ENCODE peak calls at places on chromosomes 1 and 21, in four cellular contexts. H is neural crest cell, S is heart left ventricle, M is spleen. T is an unnamed sample.

GRCh38 chr1:22869325-22869724 is 103.3 kb downstream of the LACTBL1 start:
- DNase-seq in M (no peak), H (no peak), S (no peak), T (no peak)

GRCh38 chr1:18191868-18192155 is 84.2 kb downstream of the IGSF21 start:
- DNase-seq in H (no peak), M (no peak), S (no peak), T (no peak)

GRCh38 chr21:29174607-29175013 is 44.2 kb downstream of the MAP3K7CL start:
- DNase-seq in S (no peak), H (no peak), M (no peak), T (no peak)

GRCh38 chr1:205711105-205712048 is 31.1 kb upstream of the SLC45A3 start:
- DNase-seq in M (no peak), S (peak; percentile 70), H (peak; percentile 71), T (peak; percentile 36)

GRCh38 chr1:44707112-44707881 is 23.7 kb downstream of the RNU5D-1 start:
- DNase-seq in H (no peak), M (peak; percentile 28), S (no peak), T (no peak)

GRCh38 chr21:44375281-44375651 is 21.8 kb downstream of the TRPM2 start:
- DNase-seq in S (peak; percentile 27), H (no peak), M (peak; percentile 88), T (no peak)

GRCh38 chr21:38989745-38990423 is 184.2 kb downstream of the ETS2 start:
- DNase-seq in S (no peak), M (no peak), H (peak; percentile 19), T (no peak)

GRCh38 chr1:77018386-77019156 is 151.3 kb downstream of the ST6GALNAC5 start:
- DNase-seq in S (no peak), M (no peak), H (no peak), T (peak; percentile 50)

GRCh38 chr1:205241366-205242030 is 13.8 kb downstream of the TMCC2 start:
- DNase-seq in S (no peak), H (no peak), M (no peak), T (no peak)

GRCh38 chr1:6587261-6588005 is 7.6 kb downstream of the ZBTB48 start:
- DNase-seq in H (no peak), M (no peak), S (peak; percentile 83), T (no peak)

GRCh38 chr1:6783956-6784559 is 1.2 kb upstream of the CAMTA1 start:
- DNase-seq in H (no peak), S (no peak), M (no peak), T (no peak)

GRCh38 chr1:107195476-107195875 is 54.6 kb downstream of the NTNG1 start:
- DNase-seq in H (no peak), S (no peak), M (no peak), T (no peak)

GRCh38 chr1:10948463-10948775 is 64.0 kb upstream of the TARDBP start:
- DNase-seq in M (no peak), H (no peak), S (no peak), T (no peak)

GRCh38 chr1:32991386-32991785 is 26.8 kb upstream of the RNF19B start:
- DNase-seq in H (no peak), S (no peak), M (no peak), T (no peak)

GRCh38 chr1:160797861-160798273 is 1.9 kb downstream of the LY9 start:
- DNase-seq in M (no peak), S (no peak), H (no peak), T (no peak)

GRCh38 chr1:209190591-209191241 is 392.8 kb upstream of the CAMK1G start:
- DNase-seq in M (no peak), S (peak; percentile 37), H (peak; percentile 61), T (peak; percentile 81)

GRCh38 chr1:246068619-246069509 is 438.2 kb downstream of the SMYD3 start:
- DNase-seq in H (no peak), S (no peak), M (no peak), T (no peak)

GRCh38 chr1:37478451-37478871 is 4.1 kb downstream of the ZC3H12A start:
- DNase-seq in H (no peak), M (no peak), S (no peak), T (no peak)

GRCh38 chr21:32261929-32262328 is 16.9 kb downstream of the MIS18A start:
- DNase-seq in H (no peak), S (no peak), M (no peak), T (no peak)

GRCh38 chr1:88302843-88303486 is 381.1 kb upstream of the PKN2 start:
- DNase-seq in S (peak; percentile 16), M (no peak), H (no peak), T (no peak)

GRCh38 chr1:228109962-228110488 is 926 bp upstream of the MRPL55 start:
- DNase-seq in S (no peak), M (no peak), H (no peak), T (no peak)

GRCh38 chr1:10938741-10939417 is 73.6 kb upstream of the TARDBP start:
- DNase-seq in M (no peak), S (no peak), H (no peak), T (no peak)

GRCh38 chr1:39438002-39438401 is 53.4 kb upstream of the BMP8A start:
- DNase-seq in M (no peak), H (no peak), S (no peak), T (no peak)

GRCh38 chr1:205756552-205756951 is 6.6 kb upstream of the NUCKS1 start:
- DNase-seq in M (no peak), S (no peak), H (no peak), T (no peak)

GRCh38 chr1:168468042-168468809 is 75.6 kb downstream of the XCL2 start:
- DNase-seq in S (no peak), M (no peak), H (no peak), T (no peak)

DNA sequence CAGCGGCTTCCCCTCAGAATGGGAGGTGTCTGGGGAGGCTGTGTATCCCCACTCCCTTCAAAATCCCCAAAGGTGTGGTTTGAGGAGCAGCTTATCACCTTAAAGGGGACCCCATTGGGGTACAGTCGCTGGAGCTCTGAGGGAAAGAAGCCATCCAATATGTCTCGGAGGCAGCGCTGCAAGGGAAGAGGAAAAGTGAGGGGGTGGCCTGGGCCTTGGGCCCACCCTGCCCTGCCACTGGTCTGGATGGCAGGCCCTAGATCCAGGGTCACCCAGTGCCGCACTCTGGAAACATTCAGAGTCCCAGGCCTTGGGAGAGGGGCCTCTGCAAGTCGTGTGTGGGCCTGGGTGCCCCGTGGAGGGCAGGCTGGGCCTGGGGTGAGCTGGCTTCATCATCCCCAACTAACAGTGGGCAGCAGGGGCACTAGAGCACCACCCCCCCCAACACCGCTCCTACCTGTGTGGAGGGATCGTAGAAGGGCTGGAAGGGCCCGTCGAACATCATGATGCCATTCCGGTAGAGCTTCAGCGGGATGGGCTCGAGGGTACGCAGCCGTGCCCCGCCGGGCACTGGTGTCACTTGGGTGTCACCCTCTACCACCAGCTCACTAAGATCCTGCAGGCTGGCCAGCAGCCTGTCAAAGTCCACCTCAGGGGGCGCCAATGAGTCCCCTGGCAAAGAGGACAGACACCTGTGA is 5.6 kb downstream of the SH3BGRL3 start:
- DNase-seq in H (peak; percentile 56), M (peak; percentile 85), S (no peak), T (peak; percentile 59)
- TF ChIP-seq CTCF in H (peak; percentile 55), M (no peak), S (no peak), T (peak; percentile 1)

DNA sequence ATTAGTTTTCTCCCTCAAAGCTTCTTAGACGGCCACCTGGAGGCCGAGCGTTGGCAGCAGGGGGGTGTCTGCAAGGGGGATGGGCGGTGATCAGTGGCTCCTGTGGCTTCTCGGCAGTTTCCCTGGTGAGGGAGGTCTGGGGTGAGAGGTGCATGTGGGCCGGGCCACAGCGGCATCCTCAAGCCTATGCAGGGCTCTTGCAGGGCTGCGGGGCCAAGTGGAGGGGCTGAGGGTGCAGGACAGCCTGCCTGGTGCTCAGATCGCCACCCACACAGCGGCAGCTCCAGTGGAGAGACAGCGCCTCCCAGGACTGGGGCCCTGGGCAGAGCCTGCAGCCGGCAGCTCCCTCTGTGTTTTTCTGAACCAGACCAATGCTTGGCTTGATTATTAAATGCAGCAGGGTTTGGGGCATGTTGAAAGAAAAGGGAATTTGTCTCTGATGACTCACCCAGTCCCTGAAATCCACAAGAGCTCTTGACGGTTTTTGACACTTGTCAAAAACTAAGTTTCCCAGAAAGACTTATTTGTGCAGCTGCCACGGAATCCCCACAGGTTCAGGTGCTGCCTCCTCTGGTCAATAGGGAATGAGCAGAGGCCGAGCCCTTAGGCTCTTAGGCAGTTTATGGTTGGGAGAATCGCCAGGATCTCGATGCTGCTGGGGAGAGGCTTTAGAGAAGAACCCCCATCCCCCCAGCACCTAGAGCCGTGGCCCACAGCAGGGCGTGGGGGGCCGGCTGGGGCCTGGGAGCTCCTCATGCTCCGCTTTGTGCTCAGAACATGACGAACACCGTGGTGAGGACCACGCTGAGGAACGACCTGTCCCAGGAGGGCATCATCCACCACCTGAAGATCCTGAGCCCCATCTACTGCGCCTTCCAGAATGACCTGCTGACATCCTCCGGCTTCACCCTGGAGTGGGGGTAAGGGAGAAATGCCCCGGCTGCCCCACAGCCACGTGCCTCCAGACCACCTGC is 54.7 kb downstream of the UMODL1 start:
- DNase-seq in S (no peak), M (peak; percentile 70), H (no peak), T (no peak)
- TF ChIP-seq CTCF in S (no peak), M (no peak), H (no peak), T (no peak)

GRCh38 chr1:19872190-19872589 is 10.0 kb upstream of the OTUD3 start:
- DNase-seq in M (no peak), S (no peak), H (no peak), T (no peak)
- TF ChIP-seq CTCF in M (no peak), S (no peak), H (no peak), T (no peak)

GRCh38 chr1:193104906-193105820 is at the start of gene GLRX2:
- DNase-seq in M (peak; percentile 96), S (peak; percentile 87), H (peak; percentile 71), T (peak; percentile 89)
- TF ChIP-seq CTCF in M (no peak), S (no peak), H (no peak), T (no peak)

GRCh38 chr1:35188578-35189392 is 4.2 kb downstream of the SFPQ start:
- DNase-seq in S (no peak), H (no peak), M (no peak), T (no peak)

GRCh38 chr1:35192853-35193664 is at the start of gene SFPQ:
- DNase-seq in H (peak; percentile 99), S (peak; percentile 97), M (peak; percentile 95), T (peak; percentile 88)

GRCh38 chr1:35191429-35192055 is 1.4 kb downstream of the SFPQ start:
- DNase-seq in H (no peak), M (no peak), S (no peak), T (no peak)

GRCh38 chr1:35190784-35191183 is 2.2 kb downstream of the SFPQ start:
- DNase-seq in S (no peak), M (no peak), H (no peak), T (no peak)

GRCh38 chr1:35192056-35192852 is 691 bp downstream of the SFPQ start:
- DNase-seq in M (peak; percentile 97), H (peak; percentile 80), S (peak; percentile 91), T (peak; percentile 91)
- TF ChIP-seq CTCF in M (peak; percentile 25), H (peak; percentile 45), S (peak; percentile 52), T (peak; percentile 45)

GRCh38 chr1:150515328-150516049 is at the start of gene FALEC:
- DNase-seq in S (peak; percentile 97), M (peak; percentile 99), H (peak; percentile 92), T (peak; percentile 98)
- TF ChIP-seq CTCF in S (no peak), M (no peak), H (no peak), T (peak; percentile 24)

DNA sequence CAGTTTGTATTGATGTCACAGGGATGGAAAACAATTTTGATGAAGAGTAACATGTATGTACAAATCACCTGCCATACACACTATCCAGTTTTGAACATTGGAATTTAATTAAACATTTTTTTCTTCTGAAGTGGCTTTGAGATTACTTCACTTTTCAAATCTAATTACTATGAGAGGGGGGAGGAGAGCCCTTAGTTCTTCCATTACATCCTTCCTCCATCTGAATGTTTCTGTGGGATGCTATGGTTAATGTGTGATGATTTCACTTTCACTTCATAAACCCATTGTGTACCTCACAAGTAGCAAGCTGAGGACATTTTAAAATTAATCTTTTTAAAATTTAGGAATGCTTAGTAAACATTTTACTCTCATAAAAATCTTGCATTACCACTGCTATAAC is 156.9 kb downstream of the RUNX1 start:
- DNase-seq in S (no peak), H (no peak), M (no peak), T (no peak)
- TF ChIP-seq CTCF in S (no peak), H (no peak), M (no peak), T (no peak)

T was measured in glutamatergic neuron.